ENCODE peak calls at places on chromosomes 12 and 14, in nine cellular contexts. D, Q, N, B, P, L, I, S and J are unnamed samples.

GRCh38 chr14:94381149-94382030 is 7.0 kb downstream of the SERPINA1 start:
- DNase-seq in D (no peak), Q (no peak), N (no peak), B (no peak), P (no peak), L (no peak), I (no peak), S (no peak), J (no peak)

GRCh38 chr12:93778306-93778705 is 101.1 kb downstream of the CRADD start:
- DNase-seq in D (peak), Q (no peak), N (peak), B (peak), P (peak), L (peak), I (no peak), S (no peak), J (peak)

GRCh38 chr14:90521121-90521929 is 124.5 kb downstream of the CALM1 start:
- DNase-seq in D (no peak), Q (peak), N (peak), B (no peak), P (peak), L (no peak), I (no peak), S (no peak), J (no peak)

GRCh38 chr14:78746086-78746595 is 576.0 kb downstream of the NRXN3 start:
- DNase-seq in D (no peak), Q (no peak), N (no peak), B (no peak), P (no peak), L (no peak), I (no peak), S (no peak), J (no peak)

GRCh38 chr14:22602011-22602410 is 3.9 kb downstream of the ABHD4 start:
- DNase-seq in D (no peak), Q (no peak), N (no peak), B (no peak), P (no peak), L (no peak), I (no peak), S (no peak), J (no peak)

GRCh38 chr14:52067873-52068740 is 752 bp downstream of the NID2 start:
- DNase-seq in D (peak), Q (no peak), N (peak), B (peak), P (peak), L (no peak), I (no peak), S (no peak), J (no peak)

GRCh38 chr12:111093428-111094142 is 173.2 kb upstream of the MYL2 start:
- DNase-seq in D (no peak), Q (no peak), N (no peak), B (no peak), P (no peak), L (no peak), I (no peak), S (no peak), J (no peak)

GRCh38 chr14:89728964-89729363 is 225.6 kb downstream of the EFCAB11 start:
- DNase-seq in D (no peak), Q (no peak), N (no peak), B (peak), P (no peak), L (no peak), I (no peak), S (no peak), J (peak)

GRCh38 chr14:50425816-50426215 is 29.1 kb upstream of the CDKL1 start:
- DNase-seq in D (no peak), Q (peak), N (no peak), B (peak), P (no peak), L (peak), I (no peak), S (no peak), J (no peak)

GRCh38 chr14:100051103-100051502 is 14.1 kb upstream of the EVL start:
- DNase-seq in D (no peak), Q (no peak), N (no peak), B (no peak), P (no peak), L (no peak), I (no peak), S (no peak), J (no peak)

GRCh38 chr14:74825008-74825407 is 50.9 kb downstream of the PROX2 start:
- DNase-seq in D (no peak), Q (no peak), N (no peak), B (peak), P (no peak), L (no peak), I (no peak), S (no peak), J (peak)

GRCh38 chr12:7127916-7128626 is 618 bp downstream of the RBP5 start:
- DNase-seq in D (no peak), Q (no peak), N (no peak), B (no peak), P (no peak), L (no peak), I (no peak), S (no peak), J (no peak)

GRCh38 chr12:55922126-55922525 is 5.6 kb downstream of the PYM1 start:
- DNase-seq in D (no peak), Q (no peak), N (no peak), B (no peak), P (no peak), L (no peak), I (no peak), S (no peak), J (no peak)

GRCh38 chr14:105852378-105853088 is 326.1 kb downstream of the TMEM121 start:
- DNase-seq in D (no peak), Q (no peak), N (no peak), B (no peak), P (no peak), L (no peak), I (no peak), S (no peak), J (no peak)

GRCh38 chr12:76020731-76021672 is 10.6 kb downstream of the PHLDA1 start:
- DNase-seq in D (no peak), Q (peak), N (peak), B (peak), P (peak), L (peak), I (peak), S (no peak), J (peak)

GRCh38 chr12:66241061-66242043 is 52.3 kb downstream of the IRAK3 start:
- DNase-seq in D (no peak), Q (peak), N (no peak), B (peak), P (no peak), L (peak), I (peak), S (no peak), J (peak)

GRCh38 chr12:91196436-91196835 is 13.8 kb upstream of the DCN start:
- DNase-seq in D (no peak), Q (no peak), N (no peak), B (no peak), P (no peak), L (no peak), I (no peak), S (no peak), J (no peak)

GRCh38 chr12:32106153-32106516 is 512 bp upstream of the BICD1 start:
- DNase-seq in D (peak), Q (no peak), N (no peak), B (no peak), P (no peak), L (no peak), I (no peak), S (no peak), J (no peak)

GRCh38 chr12:105736498-105736897 is 402.3 kb downstream of the NUAK1 start:
- DNase-seq in D (no peak), Q (no peak), N (no peak), B (no peak), P (no peak), L (no peak), I (no peak), S (no peak), J (no peak)

GRCh38 chr12:105803292-105803691 is 335.5 kb downstream of the NUAK1 start:
- DNase-seq in D (no peak), Q (no peak), N (no peak), B (peak), P (no peak), L (no peak), I (no peak), S (no peak), J (peak)

GRCh38 chr14:38405851-38406630 is 150.1 kb upstream of the CLEC14A start:
- DNase-seq in D (no peak), Q (no peak), N (no peak), B (peak), P (no peak), L (no peak), I (peak), S (no peak), J (no peak)
- H3K4me3 ChIP-seq in D (no peak), Q (no peak), N (no peak), B (no peak), P (no peak), L (no peak), I (no peak), S (no peak), J (no peak)

GRCh38 chr12:57109207-57110160 is 1.7 kb downstream of the STAT6 start:
- DNase-seq in D (no peak), Q (no peak), N (no peak), B (no peak), P (no peak), L (no peak), I (no peak), S (no peak), J (no peak)
- H3K4me3 ChIP-seq in D (peak), Q (peak), N (peak), B (peak), P (peak), L (peak), I (peak), S (peak), J (peak)

DNA sequence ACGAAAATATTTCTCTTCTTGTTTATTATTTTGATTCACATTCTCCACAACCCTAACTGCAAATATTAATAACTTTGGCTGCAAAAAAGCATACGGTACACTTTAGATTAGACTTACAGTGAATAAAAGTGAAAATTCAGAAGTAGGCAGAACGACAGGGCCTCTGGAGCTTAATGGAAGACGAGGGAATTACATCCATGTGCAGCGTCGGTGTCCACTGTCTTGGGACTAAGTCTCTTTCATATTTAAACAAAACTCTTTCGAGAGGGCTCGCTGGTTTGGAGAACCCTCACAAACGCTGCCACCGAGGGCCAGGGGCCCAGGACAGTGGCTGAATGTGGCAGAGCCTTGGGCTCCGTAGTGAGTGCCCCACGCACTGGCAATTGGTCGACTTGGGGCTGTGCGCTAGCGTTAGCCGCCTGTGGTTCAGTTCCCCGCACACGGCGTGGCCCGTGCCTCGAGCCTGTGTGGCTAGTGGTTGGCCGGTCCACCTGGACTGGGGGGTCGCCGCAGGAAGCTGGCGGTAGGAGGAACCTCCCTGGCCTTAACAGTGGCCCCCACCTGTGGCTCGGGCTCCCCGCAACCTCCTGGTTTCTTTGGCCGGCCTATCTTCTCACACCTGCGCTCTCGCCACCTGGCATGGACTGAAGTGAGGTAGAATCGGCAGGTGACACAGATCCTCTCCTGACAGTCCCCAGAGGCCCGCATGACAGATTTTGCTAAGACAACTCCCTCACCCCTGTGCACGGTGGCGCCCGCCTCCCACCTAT is 739 bp upstream of the PAX9 start:
- DNase-seq in D (no peak), Q (no peak), N (no peak), B (no peak), P (no peak), L (no peak), I (no peak), S (no peak), J (peak)
- H3K4me3 ChIP-seq in D (peak), Q (peak), N (no peak), B (no peak), P (no peak), L (no peak), I (peak), S (peak), J (peak)

GRCh38 chr12:128338344-128338743 is 71.4 kb downstream of the TMEM132C start:
- DNase-seq in D (no peak), Q (no peak), N (no peak), B (no peak), P (no peak), L (no peak), I (no peak), S (no peak), J (no peak)

GRCh38 chr12:128336506-128336905 is 69.5 kb downstream of the TMEM132C start:
- DNase-seq in D (no peak), Q (no peak), N (no peak), B (no peak), P (no peak), L (no peak), I (no peak), S (no peak), J (no peak)

GRCh38 chr12:128339121-128339520 is 72.2 kb downstream of the TMEM132C start:
- DNase-seq in D (no peak), Q (no peak), N (no peak), B (no peak), P (no peak), L (no peak), I (no peak), S (no peak), J (no peak)

GRCh38 chr12:128339669-128340068 is 72.7 kb downstream of the TMEM132C start:
- DNase-seq in D (no peak), Q (no peak), N (no peak), B (no peak), P (no peak), L (no peak), I (no peak), S (no peak), J (no peak)

DNA sequence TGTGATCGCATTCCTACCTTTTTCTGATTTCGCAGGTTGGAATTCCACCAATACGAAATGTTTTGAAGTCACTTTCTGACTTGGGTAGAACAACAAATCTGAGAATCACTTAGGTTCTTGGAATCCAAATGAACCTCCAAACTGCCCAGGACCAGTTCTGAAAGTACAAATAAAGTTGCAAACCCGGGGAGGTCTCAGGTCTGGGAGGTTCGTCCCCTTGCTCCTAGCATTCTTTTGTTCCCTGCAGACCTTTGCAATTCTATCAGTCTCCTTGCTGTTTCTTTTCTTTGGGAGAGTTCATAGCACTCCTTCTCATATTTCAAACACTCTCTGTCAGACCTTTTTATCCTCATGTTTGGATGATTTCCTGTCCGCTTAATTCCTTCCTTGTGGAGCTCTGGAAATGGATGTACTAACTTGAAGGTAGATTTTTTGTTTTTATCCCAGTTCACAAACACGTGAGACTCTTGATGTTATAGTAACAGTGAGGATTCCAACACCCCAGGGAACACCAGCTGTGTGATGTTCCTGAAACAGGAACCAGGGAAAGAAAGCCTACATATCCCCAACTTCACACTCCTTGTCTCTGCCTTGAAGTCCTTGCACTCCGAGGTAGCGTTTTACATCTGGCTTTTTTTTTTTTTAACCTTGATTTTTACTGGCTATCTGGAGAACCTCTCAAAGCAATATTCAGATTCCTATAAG is 70.6 kb downstream of the TMEM132C start:
- DNase-seq in D (no peak), Q (no peak), N (no peak), B (no peak), P (no peak), L (no peak), I (no peak), S (no peak), J (no peak)
- H3K4me3 ChIP-seq in D (no peak), Q (no peak), N (no peak), B (no peak), P (no peak), L (no peak), I (no peak), S (no peak), J (no peak)

GRCh38 chr12:112887542-112887941 is 19.2 kb upstream of the OAS1 start:
- DNase-seq in D (no peak), Q (no peak), N (no peak), B (no peak), P (no peak), L (no peak), I (no peak), S (no peak), J (no peak)
- H3K4me3 ChIP-seq in D (no peak), Q (no peak), N (no peak), B (no peak), P (no peak), L (no peak), I (no peak), S (no peak), J (no peak)

DNA sequence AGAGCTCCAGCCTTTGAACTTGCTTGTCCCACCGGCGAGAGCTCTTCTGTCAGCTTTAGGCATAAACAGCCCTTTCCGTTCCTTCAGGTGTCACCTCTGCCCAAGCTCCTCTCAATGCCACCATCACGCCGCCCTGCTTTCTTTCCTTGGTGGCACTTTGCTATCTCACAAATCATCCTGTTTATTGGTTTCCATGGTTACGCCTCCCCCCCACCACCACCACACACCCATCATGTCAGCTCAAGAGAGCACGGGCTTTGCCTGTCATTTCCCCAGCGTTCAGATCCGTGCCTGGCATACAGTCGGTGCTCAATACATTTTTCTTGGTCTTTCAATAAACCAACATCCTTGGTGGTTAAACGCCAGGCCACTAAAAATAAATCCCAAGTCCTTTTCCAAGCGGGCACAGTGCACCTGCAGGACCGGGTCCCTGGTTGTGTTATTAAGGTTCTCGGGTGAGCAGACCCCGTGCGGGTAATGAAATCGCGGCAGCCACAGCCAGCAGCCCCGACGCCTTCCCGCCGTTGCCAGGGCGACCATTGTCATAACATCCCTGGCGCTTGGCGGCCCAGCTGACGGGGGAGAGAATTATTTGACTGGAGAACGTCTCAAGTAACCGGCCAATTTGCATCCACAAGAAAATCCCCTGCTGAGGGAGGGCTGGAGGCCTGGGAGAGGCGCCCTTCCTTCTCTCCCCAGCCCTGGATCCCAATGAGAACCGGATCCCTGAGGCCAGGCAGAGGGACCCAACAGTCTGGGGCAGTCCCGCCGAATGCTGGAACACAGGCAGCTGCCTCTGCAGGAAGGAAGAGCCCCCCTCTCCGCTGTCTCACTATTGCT is 92.9 kb downstream of the KSR2 start:
- DNase-seq in D (no peak), Q (no peak), N (peak), B (peak), P (no peak), L (no peak), I (no peak), S (no peak), J (no peak)
- H3K4me3 ChIP-seq in D (no peak), Q (no peak), N (no peak), B (no peak), P (no peak), L (no peak), I (no peak), S (no peak), J (no peak)

GRCh38 chr12:26906704-26907103 is 31.1 kb downstream of the INTS13 start:
- DNase-seq in D (peak), Q (no peak), N (no peak), B (no peak), P (no peak), L (no peak), I (no peak), S (no peak), J (no peak)

GRCh38 chr12:26906024-26906423 is 31.8 kb downstream of the INTS13 start:
- DNase-seq in D (no peak), Q (no peak), N (no peak), B (no peak), P (no peak), L (no peak), I (no peak), S (no peak), J (no peak)
- H3K4me3 ChIP-seq in D (no peak), Q (no peak), N (no peak), B (no peak), P (no peak), L (no peak), I (no peak), S (no peak), J (no peak)

GRCh38 chr12:97048421-97049035 is 141.5 kb downstream of the NEDD1 start:
- DNase-seq in D (no peak), Q (no peak), N (no peak), B (no peak), P (no peak), L (no peak), I (no peak), S (no peak), J (no peak)
- H3K4me3 ChIP-seq in D (no peak), Q (no peak), N (no peak), B (no peak), P (no peak), L (no peak), I (no peak), S (no peak), J (no peak)

GRCh38 chr12:5044420-5045295 is 979 bp downstream of the KCNA5 start:
- DNase-seq in D (no peak), Q (no peak), N (peak), B (no peak), P (no peak), L (no peak), I (no peak), S (no peak), J (no peak)
- H3K4me3 ChIP-seq in D (no peak), Q (no peak), N (peak), B (no peak), P (no peak), L (no peak), I (no peak), S (peak), J (no peak)

GRCh38 chr12:44829045-44829444 is 47.1 kb downstream of the NELL2 start:
- DNase-seq in D (no peak), Q (no peak), N (no peak), B (no peak), P (no peak), L (no peak), I (no peak), S (no peak), J (no peak)

GRCh38 chr12:44833561-44833960 is 42.6 kb downstream of the NELL2 start:
- DNase-seq in D (no peak), Q (no peak), N (no peak), B (no peak), P (no peak), L (no peak), I (no peak), S (no peak), J (no peak)

GRCh38 chr12:44827832-44828438 is 48.2 kb downstream of the NELL2 start:
- DNase-seq in D (no peak), Q (no peak), N (no peak), B (no peak), P (no peak), L (no peak), I (no peak), S (no peak), J (no peak)
- H3K4me3 ChIP-seq in D (no peak), Q (no peak), N (no peak), B (no peak), P (no peak), L (no peak), I (no peak), S (no peak), J (no peak)